ENCODE peak calls at places on chromosomes 2 and 18, in six cellular contexts. W, F, N, L, V and G are unnamed samples.

GRCh38 chr18:9353596-9353995 is 19.0 kb downstream of the TWSG1 start:
- DNase-seq in L (no peak), N (no peak), V (peak; percentile 88), W (peak; percentile 17), F (no peak), G (peak; percentile 19)

GRCh38 chr2:65991332-65991731 is 443.6 kb upstream of the MEIS1 start:
- DNase-seq in N (no peak), W (no peak), F (no peak), V (no peak), L (no peak), G (no peak)

GRCh38 chr2:111617299-111617803 is 266.6 kb downstream of the ANAPC1 start:
- DNase-seq in V (no peak), W (no peak), N (no peak), F (peak; percentile 85), L (no peak), G (no peak)

GRCh38 chr2:215136669-215137328 is 1.6 kb downstream of the ABCA12 start:
- DNase-seq in N (no peak), V (peak; percentile 72), L (no peak), W (no peak), F (no peak), G (no peak)

GRCh38 chr2:233445152-233445830 is 91.0 kb downstream of the DGKD start:
- DNase-seq in V (no peak), F (no peak), N (no peak), W (no peak), L (no peak), G (no peak)

GRCh38 chr18:50143295-50143694 is 51.7 kb downstream of the MYO5B start:
- DNase-seq in N (no peak), F (no peak), V (no peak), L (no peak), W (no peak), G (no peak)

GRCh38 chr18:70295633-70296188 is 6.9 kb downstream of the SOCS6 start:
- DNase-seq in V (no peak), L (no peak), W (no peak), F (no peak), N (peak; percentile 42), G (no peak)

GRCh38 chr18:21085579-21086161 is 25.9 kb downstream of the ROCK1 start:
- DNase-seq in L (no peak), V (no peak), W (no peak), F (no peak), N (no peak), G (no peak)

GRCh38 chr2:210286123-210286680 is 28.8 kb downstream of the MYL1 start:
- DNase-seq in F (no peak), N (no peak), V (no peak), L (no peak), W (no peak), G (no peak)

GRCh38 chr2:210287301-210287700 is 27.7 kb downstream of the MYL1 start:
- DNase-seq in L (no peak), F (no peak), W (no peak), N (no peak), V (no peak), G (no peak)

GRCh38 chr2:210288376-210288775 is 26.6 kb downstream of the MYL1 start:
- DNase-seq in N (no peak), F (no peak), L (no peak), W (no peak), V (no peak), G (no peak)
- TF ChIP-seq POLR2AphosphoS5 in N (no peak), F (no peak), L (no peak), W (no peak), V (no peak), G (no peak)

GRCh38 chr2:201707753-201708152 is 9.3 kb upstream of the MPP4 start:
- DNase-seq in W (no peak), L (no peak), V (no peak), F (no peak), N (no peak), G (no peak)
- TF ChIP-seq TAF1 in W (no peak), L (no peak), V (no peak), F (no peak), N (no peak), G (no peak)

GRCh38 chr2:219396863-219397457 is 9.2 kb upstream of the DNPEP start:
- DNase-seq in N (no peak), L (no peak), V (no peak), W (no peak), F (no peak), G (no peak)
- TF ChIP-seq POLR2AphosphoS5 in N (no peak), L (no peak), V (no peak), W (no peak), F (no peak), G (no peak)

DNA sequence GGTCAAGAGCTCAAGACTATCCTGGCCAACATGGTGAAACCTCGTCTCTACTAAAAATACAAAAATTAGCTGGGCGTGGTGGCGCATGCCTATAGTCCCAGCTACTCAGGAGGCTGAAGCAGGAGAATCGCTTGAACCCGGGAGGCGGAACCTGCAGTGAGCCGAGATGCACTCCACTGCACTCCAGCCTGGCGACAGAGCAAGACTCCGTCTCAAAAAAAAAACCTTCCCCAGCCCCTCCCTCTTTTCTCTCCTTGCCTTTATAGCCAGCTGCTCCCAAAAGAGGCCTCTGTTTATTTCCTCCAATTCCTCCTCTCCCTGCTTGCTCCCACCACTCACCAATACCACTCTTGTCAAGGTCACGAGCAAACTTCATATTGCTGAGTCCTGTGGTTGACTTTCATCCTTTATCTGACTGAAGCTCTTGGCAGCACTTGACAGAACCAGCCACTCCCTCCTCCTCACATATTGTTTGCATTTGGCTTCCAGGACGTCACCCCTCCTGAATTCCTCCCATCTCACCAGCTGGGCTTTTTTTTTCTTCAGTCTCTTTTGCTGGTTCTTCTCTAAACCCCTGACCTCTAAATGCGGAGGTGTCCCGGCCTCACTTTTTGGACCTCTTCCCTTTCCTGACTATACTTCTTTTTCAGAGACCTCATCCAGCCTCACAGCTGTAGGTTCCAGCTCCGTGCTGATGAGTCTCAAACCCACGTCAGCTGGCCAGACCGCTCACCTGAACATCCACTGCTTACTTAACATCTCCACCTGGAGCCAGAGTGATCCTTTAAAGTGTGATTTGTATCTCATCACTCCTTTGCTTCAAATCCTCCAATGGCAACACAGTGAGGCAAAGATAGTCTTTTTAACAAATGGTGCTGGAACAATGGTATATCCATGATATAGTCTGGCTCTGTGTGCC is 84.6 kb upstream of the CAB39 start:
- DNase-seq in F (peak; percentile 44), V (no peak), L (no peak), N (no peak), W (no peak), G (no peak)
- TF ChIP-seq TAF1 in F (no peak), V (no peak), L (no peak), N (no peak), W (no peak), G (no peak)